ENCODE peak calls at places on chromosomes 5 and 9, in six cellular contexts. One of them, this sample, is unnamed.

GRCh38 chr5:73605223-73606087 is 20.5 kb upstream of the ARHGEF28 start:
- DNase-seq in cardiac muscle cell: no peak
- DNase-seq in ovary: no peak
- DNase-seq in lung: no peak
- DNase-seq in adrenal gland: no peak
- DNase-seq in CD8-positive, alpha-beta memory T cell: no peak
- DNase-seq in this sample: no peak

GRCh38 chr5:54753034-54753433 is 232.4 kb downstream of the ESM1 start:
- DNase-seq in cardiac muscle cell: peak; percentile 73
- DNase-seq in ovary: no peak
- DNase-seq in lung: no peak
- DNase-seq in adrenal gland: no peak
- DNase-seq in CD8-positive, alpha-beta memory T cell: peak; percentile 25
- DNase-seq in this sample: no peak

GRCh38 chr5:133827001-133827400 is 141.4 kb downstream of the C5orf15 start:
- DNase-seq in cardiac muscle cell: no peak
- DNase-seq in ovary: no peak
- DNase-seq in lung: no peak
- DNase-seq in adrenal gland: no peak
- DNase-seq in CD8-positive, alpha-beta memory T cell: no peak
- DNase-seq in this sample: no peak

GRCh38 chr5:136626531-136626930 is 261.2 kb upstream of the TRPC7 start:
- DNase-seq in cardiac muscle cell: no peak
- DNase-seq in ovary: no peak
- DNase-seq in lung: no peak
- DNase-seq in adrenal gland: no peak
- DNase-seq in CD8-positive, alpha-beta memory T cell: no peak
- DNase-seq in this sample: no peak

GRCh38 chr9:10238087-10238486 is 374.7 kb downstream of the PTPRD start:
- DNase-seq in cardiac muscle cell: no peak
- DNase-seq in ovary: no peak
- DNase-seq in lung: no peak
- DNase-seq in adrenal gland: no peak
- DNase-seq in CD8-positive, alpha-beta memory T cell: no peak
- DNase-seq in this sample: no peak

GRCh38 chr9:110029422-110029814 is 178.5 kb downstream of the C9orf152 start:
- DNase-seq in cardiac muscle cell: peak; percentile 96
- DNase-seq in ovary: no peak
- DNase-seq in lung: peak; percentile 45
- DNase-seq in adrenal gland: peak; percentile 51
- DNase-seq in CD8-positive, alpha-beta memory T cell: no peak
- DNase-seq in this sample: no peak

GRCh38 chr9:81474125-81474524 is 215.2 kb downstream of the TLE1 start:
- DNase-seq in cardiac muscle cell: no peak
- DNase-seq in ovary: no peak
- DNase-seq in lung: no peak
- DNase-seq in adrenal gland: no peak
- DNase-seq in CD8-positive, alpha-beta memory T cell: no peak
- DNase-seq in this sample: no peak

GRCh38 chr9:131807131-131807990 is 67.5 kb upstream of the RAPGEF1 start:
- DNase-seq in cardiac muscle cell: no peak
- DNase-seq in ovary: no peak
- DNase-seq in lung: no peak
- DNase-seq in adrenal gland: no peak
- DNase-seq in CD8-positive, alpha-beta memory T cell: no peak
- DNase-seq in this sample: no peak

GRCh38 chr5:114249838-114250237 is 112.0 kb upstream of the KCNN2 start:
- DNase-seq in cardiac muscle cell: no peak
- DNase-seq in ovary: no peak
- DNase-seq in lung: no peak
- DNase-seq in adrenal gland: no peak
- DNase-seq in CD8-positive, alpha-beta memory T cell: no peak
- DNase-seq in this sample: no peak

DNA sequence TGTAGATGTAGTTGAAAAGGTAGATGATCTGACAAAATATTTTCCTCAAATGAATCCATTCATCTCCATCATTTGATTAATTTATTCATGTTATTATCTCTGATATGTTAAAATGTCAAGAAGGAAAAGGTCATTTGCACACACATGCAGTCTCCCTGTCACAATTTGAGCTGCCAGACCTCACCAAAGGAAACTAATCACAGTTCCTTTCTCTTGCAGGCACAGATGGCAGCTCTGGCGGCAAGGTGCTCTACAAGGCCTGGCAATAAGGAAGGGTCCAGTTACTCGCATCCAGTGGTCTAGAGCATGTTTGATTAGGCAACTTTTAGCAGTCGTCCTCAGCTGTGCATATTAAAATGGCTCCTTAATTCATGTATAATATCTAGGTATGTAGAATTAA is 120.1 kb downstream of the FEM1C start:
- DNase-seq in cardiac muscle cell: no peak
- DNase-seq in ovary: no peak
- DNase-seq in lung: no peak
- DNase-seq in adrenal gland: no peak
- DNase-seq in CD8-positive, alpha-beta memory T cell: no peak
- DNase-seq in this sample: no peak
- H3K27ac ChIP-seq in cardiac muscle cell: peak overlapping the region; percentile 57
- H3K27ac ChIP-seq in ovary: no peak overlapping the region
- H3K27ac ChIP-seq in lung: peak overlapping the region; percentile 45
- H3K27ac ChIP-seq in adrenal gland: no peak overlapping the region
- H3K27ac ChIP-seq in CD8-positive, alpha-beta memory T cell: no peak overlapping the region
- H3K27ac ChIP-seq in this sample: no peak overlapping the region

GRCh38 chr9:112971415-112971814 is 40.6 kb downstream of the ZNF883 start:
- DNase-seq in cardiac muscle cell: peak; percentile 22
- DNase-seq in ovary: no peak
- DNase-seq in lung: no peak
- DNase-seq in adrenal gland: no peak
- DNase-seq in CD8-positive, alpha-beta memory T cell: no peak
- DNase-seq in this sample: no peak
- H3K27ac ChIP-seq in cardiac muscle cell: no peak overlapping the region
- H3K27ac ChIP-seq in ovary: no peak overlapping the region
- H3K27ac ChIP-seq in lung: no peak overlapping the region
- H3K27ac ChIP-seq in adrenal gland: no peak overlapping the region
- H3K27ac ChIP-seq in CD8-positive, alpha-beta memory T cell: no peak overlapping the region
- H3K27ac ChIP-seq in this sample: no peak overlapping the region

GRCh38 chr5:151251001-151251551 is 1.9 kb upstream of the GM2A start:
- DNase-seq in cardiac muscle cell: no peak
- DNase-seq in ovary: no peak
- DNase-seq in lung: no peak
- DNase-seq in adrenal gland: no peak
- DNase-seq in CD8-positive, alpha-beta memory T cell: peak; percentile 20
- DNase-seq in this sample: no peak
- H3K27ac ChIP-seq in cardiac muscle cell: no peak overlapping the region
- H3K27ac ChIP-seq in ovary: no peak overlapping the region
- H3K27ac ChIP-seq in lung: no peak overlapping the region
- H3K27ac ChIP-seq in adrenal gland: no peak overlapping the region
- H3K27ac ChIP-seq in CD8-positive, alpha-beta memory T cell: peak overlapping the region; percentile 66
- H3K27ac ChIP-seq in this sample: no peak overlapping the region

GRCh38 chr5:63211413-63212132 is 633.0 kb downstream of the LRRC70 start:
- DNase-seq in cardiac muscle cell: no peak
- DNase-seq in ovary: no peak
- DNase-seq in lung: no peak
- DNase-seq in adrenal gland: no peak
- DNase-seq in CD8-positive, alpha-beta memory T cell: no peak
- DNase-seq in this sample: peak; percentile 15
- H3K27ac ChIP-seq in cardiac muscle cell: no peak overlapping the region
- H3K27ac ChIP-seq in ovary: no peak overlapping the region
- H3K27ac ChIP-seq in lung: no peak overlapping the region
- H3K27ac ChIP-seq in adrenal gland: no peak overlapping the region
- H3K27ac ChIP-seq in CD8-positive, alpha-beta memory T cell: no peak overlapping the region
- H3K27ac ChIP-seq in this sample: no peak overlapping the region

GRCh38 chr5:78509145-78509865 is 139.3 kb downstream of the LHFPL2 start:
- DNase-seq in cardiac muscle cell: no peak
- DNase-seq in ovary: no peak
- DNase-seq in lung: no peak
- DNase-seq in adrenal gland: no peak
- DNase-seq in CD8-positive, alpha-beta memory T cell: no peak
- DNase-seq in this sample: peak; percentile 37

GRCh38 chr5:78506296-78507049 is 142.1 kb downstream of the LHFPL2 start:
- DNase-seq in cardiac muscle cell: no peak
- DNase-seq in ovary: no peak
- DNase-seq in lung: no peak
- DNase-seq in adrenal gland: no peak
- DNase-seq in CD8-positive, alpha-beta memory T cell: no peak
- DNase-seq in this sample: no peak

GRCh38 chr5:78509884-78510769 is 138.4 kb downstream of the LHFPL2 start:
- DNase-seq in cardiac muscle cell: peak; percentile 44
- DNase-seq in ovary: peak; percentile 65
- DNase-seq in lung: peak; percentile 70
- DNase-seq in adrenal gland: peak; percentile 83
- DNase-seq in CD8-positive, alpha-beta memory T cell: peak; percentile 14
- DNase-seq in this sample: peak; percentile 30

GRCh38 chr5:78507531-78507930 is 141.0 kb downstream of the LHFPL2 start:
- DNase-seq in cardiac muscle cell: no peak
- DNase-seq in ovary: no peak
- DNase-seq in lung: no peak
- DNase-seq in adrenal gland: no peak
- DNase-seq in CD8-positive, alpha-beta memory T cell: no peak
- DNase-seq in this sample: no peak

GRCh38 chr5:78508231-78508765 is 140.3 kb downstream of the LHFPL2 start:
- DNase-seq in cardiac muscle cell: peak; percentile 50
- DNase-seq in ovary: no peak
- DNase-seq in lung: no peak
- DNase-seq in adrenal gland: peak; percentile 43
- DNase-seq in CD8-positive, alpha-beta memory T cell: no peak
- DNase-seq in this sample: no peak
- H3K27ac ChIP-seq in cardiac muscle cell: peak overlapping the region; percentile 87
- H3K27ac ChIP-seq in ovary: no peak overlapping the region
- H3K27ac ChIP-seq in lung: peak overlapping the region; percentile 20
- H3K27ac ChIP-seq in adrenal gland: peak overlapping the region; percentile 43
- H3K27ac ChIP-seq in CD8-positive, alpha-beta memory T cell: no peak overlapping the region
- H3K27ac ChIP-seq in this sample: no peak overlapping the region

GRCh38 chr9:35516481-35516880 is 26.6 kb downstream of the RUSC2 start:
- DNase-seq in cardiac muscle cell: peak; percentile 75
- DNase-seq in ovary: no peak
- DNase-seq in lung: no peak
- DNase-seq in adrenal gland: no peak
- DNase-seq in CD8-positive, alpha-beta memory T cell: no peak
- DNase-seq in this sample: no peak
- H3K27ac ChIP-seq in cardiac muscle cell: peak overlapping the region; percentile 93
- H3K27ac ChIP-seq in ovary: no peak overlapping the region
- H3K27ac ChIP-seq in lung: peak overlapping the region; percentile 66
- H3K27ac ChIP-seq in adrenal gland: no peak overlapping the region
- H3K27ac ChIP-seq in CD8-positive, alpha-beta memory T cell: no peak overlapping the region
- H3K27ac ChIP-seq in this sample: peak overlapping the region; percentile 91

DNA sequence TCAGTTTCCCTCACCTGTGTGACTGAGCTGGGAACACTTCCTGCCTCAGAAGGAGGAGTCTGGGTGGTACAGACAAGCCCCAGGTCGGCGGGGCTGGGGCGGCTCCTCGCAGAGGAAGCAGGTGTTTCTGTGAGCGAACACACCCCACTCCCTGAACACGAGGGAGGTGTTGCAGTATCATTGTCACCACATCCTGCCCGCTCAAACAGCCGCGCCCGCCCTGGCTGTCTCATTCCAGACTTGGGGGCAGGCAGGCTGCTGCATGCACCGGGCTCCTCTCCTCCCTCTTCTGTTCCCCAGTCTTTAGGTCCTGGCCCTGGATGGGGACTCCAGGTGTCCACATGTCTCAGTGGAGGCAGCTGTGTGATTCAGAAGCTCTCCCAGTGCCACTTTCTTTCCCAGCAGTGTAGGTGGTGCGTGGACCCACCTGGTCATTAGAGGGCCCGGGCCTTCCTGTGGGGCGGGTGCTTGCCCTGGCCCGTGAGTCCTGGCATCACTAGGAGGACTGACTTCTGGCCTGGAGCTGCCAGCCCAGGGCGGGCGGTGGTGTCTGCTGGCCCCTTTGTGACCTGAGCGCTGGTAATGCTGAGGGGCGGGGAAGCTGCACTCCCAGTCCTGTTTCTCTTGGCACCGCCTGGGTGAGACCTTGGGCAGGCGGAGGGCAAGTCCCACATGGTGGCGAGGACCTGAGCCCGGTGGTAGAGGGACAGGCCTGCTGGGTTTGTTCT is 18.3 kb upstream of the PHYHD1 start:
- DNase-seq in cardiac muscle cell: no peak
- DNase-seq in ovary: no peak
- DNase-seq in lung: no peak
- DNase-seq in adrenal gland: no peak
- DNase-seq in CD8-positive, alpha-beta memory T cell: peak; percentile 86
- DNase-seq in this sample: no peak
- H3K27ac ChIP-seq in cardiac muscle cell: no peak overlapping the region
- H3K27ac ChIP-seq in ovary: no peak overlapping the region
- H3K27ac ChIP-seq in lung: peak overlapping the region; percentile 74
- H3K27ac ChIP-seq in adrenal gland: no peak overlapping the region
- H3K27ac ChIP-seq in CD8-positive, alpha-beta memory T cell: peak overlapping the region; percentile 73
- H3K27ac ChIP-seq in this sample: peak overlapping the region; percentile 26

DNA sequence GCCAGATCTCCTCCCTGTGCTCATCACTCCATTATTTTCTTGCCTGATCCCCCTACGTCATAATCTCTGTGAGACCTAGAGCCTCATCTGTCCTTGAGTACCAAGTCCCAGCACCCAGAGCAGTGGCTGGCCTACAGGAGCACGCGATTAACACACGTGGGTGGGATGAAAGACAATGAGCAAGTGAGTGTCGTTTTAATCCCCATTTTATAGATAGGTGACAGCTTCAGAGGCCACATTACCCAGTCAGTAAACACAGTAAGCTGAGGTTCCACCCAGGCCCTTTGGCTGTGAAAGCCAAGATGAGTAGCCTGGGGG is 17.3 kb downstream of the TRUB2 start:
- DNase-seq in cardiac muscle cell: no peak
- DNase-seq in ovary: no peak
- DNase-seq in lung: no peak
- DNase-seq in adrenal gland: no peak
- DNase-seq in CD8-positive, alpha-beta memory T cell: no peak
- DNase-seq in this sample: no peak
- H3K27ac ChIP-seq in cardiac muscle cell: no peak overlapping the region
- H3K27ac ChIP-seq in ovary: no peak overlapping the region
- H3K27ac ChIP-seq in lung: no peak overlapping the region
- H3K27ac ChIP-seq in adrenal gland: no peak overlapping the region
- H3K27ac ChIP-seq in CD8-positive, alpha-beta memory T cell: no peak overlapping the region
- H3K27ac ChIP-seq in this sample: no peak overlapping the region